ENCODE peak calls at places on chromosomes 16 and 17, in five cellular contexts. E, W, P, Z and A are unnamed samples.

GRCh38 chr16:81517630-81518438 is 73.2 kb downstream of the CMIP start:
- DNase-seq in E (no peak), P (no peak), W (no peak), Z (no peak), A (no peak)

GRCh38 chr17:81322271-81323082 is 27.4 kb upstream of the SLC38A10 start:
- DNase-seq in E (no peak), W (no peak), Z (peak), P (peak), A (peak)

GRCh38 chr17:64084086-64084939 is 45.6 kb downstream of the ERN1 start:
- DNase-seq in E (no peak), Z (no peak), P (no peak), W (no peak), A (no peak)

GRCh38 chr17:58991718-58992331 is 114.9 kb downstream of the TRIM37 start:
- DNase-seq in W (peak), P (no peak), E (no peak), Z (no peak), A (peak)

GRCh38 chr16:85057212-85057889 is 29.8 kb downstream of the KIAA0513 start:
- DNase-seq in Z (peak), P (no peak), W (no peak), E (no peak), A (peak)

GRCh38 chr16:66277311-66278070 is 89.0 kb upstream of the CDH5 start:
- DNase-seq in Z (no peak), W (no peak), P (no peak), E (no peak), A (no peak)

GRCh38 chr16:86219655-86220445 is 290.5 kb upstream of the FOXF1 start:
- DNase-seq in W (no peak), Z (no peak), E (no peak), P (no peak), A (no peak)

GRCh38 chr16:66705790-66706505 is 9.4 kb upstream of the CMTM4 start:
- DNase-seq in P (no peak), Z (no peak), E (no peak), W (no peak), A (no peak)

DNA sequence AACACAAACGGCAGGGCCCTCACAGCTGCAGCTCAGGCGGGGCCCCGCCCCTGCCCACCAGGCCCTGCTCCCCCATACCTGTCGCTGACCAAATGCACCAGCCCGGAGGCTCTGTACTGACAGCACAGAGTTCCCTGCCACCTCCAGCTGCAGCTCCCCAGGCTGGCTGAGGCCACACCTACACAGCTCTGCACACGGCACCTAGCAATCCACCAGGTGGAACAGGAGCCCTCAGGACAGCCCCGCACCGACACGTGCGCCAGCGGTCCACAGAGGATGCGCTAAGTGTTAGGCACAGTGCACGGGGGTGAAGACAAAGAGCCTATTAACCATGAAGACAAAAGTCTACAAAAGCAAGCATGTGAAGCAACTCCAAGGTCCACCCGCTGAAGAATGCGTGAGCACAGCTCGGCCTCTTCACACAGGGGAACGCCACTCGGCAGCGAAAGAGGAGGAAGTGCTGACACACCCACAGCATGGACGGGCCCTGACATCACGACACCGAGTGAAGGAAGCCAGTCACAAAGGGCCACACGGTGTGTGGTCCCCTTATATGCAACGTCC is 5.4 kb downstream of the ZCCHC14 start:
- DNase-seq in W (no peak), E (peak), P (no peak), Z (peak), A (peak)
- TF ChIP-seq JUND in W (no peak), E (no peak), P (no peak), Z (no peak), A (no peak)

DNA sequence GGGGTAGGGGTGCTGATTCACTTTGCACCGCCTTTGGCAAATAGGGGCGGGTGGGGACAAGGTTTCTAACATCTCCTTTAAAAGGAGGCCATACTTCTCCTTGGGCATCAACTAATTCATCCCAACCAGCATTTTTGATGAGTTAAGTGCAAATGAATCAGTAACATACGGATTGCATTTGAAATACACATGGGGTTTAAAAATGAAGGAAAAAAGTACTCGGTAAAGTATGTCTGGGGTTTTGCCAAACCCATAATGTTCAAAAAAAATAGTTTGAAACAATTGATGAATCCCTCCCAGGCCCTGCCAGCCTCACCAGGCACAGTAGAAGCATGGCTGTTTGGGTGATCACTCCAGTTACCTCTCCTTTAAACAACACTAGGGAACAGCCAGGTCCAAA is 107.1 kb downstream of the ANKFN1 start:
- DNase-seq in E (no peak), P (no peak), W (no peak), Z (no peak), A (no peak)
- TF ChIP-seq JUND in E (no peak), P (no peak), W (no peak), Z (no peak), A (no peak)

DNA sequence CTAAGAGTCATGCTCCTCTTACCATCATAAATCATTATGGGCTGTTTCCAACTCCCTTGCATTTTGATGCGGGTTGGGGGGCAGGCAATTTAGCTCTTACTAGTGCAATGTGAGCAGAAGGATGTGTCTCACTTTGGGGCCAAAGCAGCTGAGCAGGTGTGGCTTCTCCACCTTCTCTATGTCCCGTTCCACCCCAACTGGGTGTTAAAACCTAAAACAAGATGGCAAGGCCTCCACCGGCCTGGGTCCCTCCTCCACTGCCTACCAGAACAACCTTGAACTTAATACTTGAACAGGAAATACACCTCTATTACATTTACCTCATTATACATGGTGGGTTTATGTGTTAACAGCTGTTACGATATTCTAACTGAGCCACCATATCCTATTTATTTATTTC is 52.8 kb downstream of the TOX3 start:
- DNase-seq in E (no peak), Z (no peak), W (no peak), P (no peak), A (no peak)
- TF ChIP-seq JUND in E (no peak), Z (no peak), W (no peak), P (no peak), A (no peak)

GRCh38 chr16:65235339-65236177 is 113.7 kb upstream of the CDH11 start:
- DNase-seq in W (no peak), P (no peak), Z (no peak), E (no peak), A (no peak)
- TF ChIP-seq JUND in W (no peak), P (no peak), Z (no peak), E (no peak), A (no peak)